ENCODE peak calls at places on chromosomes 6 and 20, in nine cellular contexts. V, I, M, W, S, J, G, H and E are unnamed samples. For H3K9me3, the result is how much of the 10 kb centered on the place peaks cover.

GRCh38 chr6:1313755-1314503 is 2.0 kb downstream of the FOXQ1 start:
- DNase-seq in V (peak), I (peak), M (no peak), W (no peak), S (no peak), J (no peak), G (no peak), H (no peak), E (no peak)

GRCh38 chr20:42901689-42902518 is 287.8 kb downstream of the PTPRT start:
- DNase-seq in V (peak), I (peak), M (no peak), W (no peak), S (no peak), J (peak), G (no peak), H (no peak), E (no peak)

GRCh38 chr20:2658414-2659354 is 5.3 kb downstream of the IDH3B start:
- DNase-seq in V (no peak), I (no peak), M (peak), W (peak), S (no peak), J (no peak), G (peak), H (no peak), E (peak)

GRCh38 chr20:39038047-39038446 is 75.9 kb downstream of the DHX35 start:
- DNase-seq in V (no peak), I (no peak), M (no peak), W (no peak), S (no peak), J (no peak), G (no peak), H (no peak), E (no peak)

GRCh38 chr6:25229671-25230321 is 49.4 kb upstream of the CARMIL1 start:
- DNase-seq in V (no peak), I (no peak), M (no peak), W (no peak), S (no peak), J (no peak), G (no peak), H (peak), E (no peak)

GRCh38 chr6:45714795-45715507 is 300.7 kb downstream of the CLIC5 start:
- DNase-seq in V (peak), I (peak), M (peak), W (peak), S (peak), J (peak), G (peak), H (peak), E (peak)

GRCh38 chr6:20454201-20454824 is 52.6 kb downstream of the E2F3 start:
- DNase-seq in V (peak), I (no peak), M (peak), W (no peak), S (no peak), J (no peak), G (no peak), H (no peak), E (no peak)

GRCh38 chr20:48265791-48266190 is 480.5 kb upstream of the SULF2 start:
- DNase-seq in V (no peak), I (no peak), M (no peak), W (no peak), S (no peak), J (no peak), G (no peak), H (no peak), E (no peak)

GRCh38 chr20:934186-934840 is 18.2 kb upstream of the ANGPT4 start:
- DNase-seq in V (no peak), I (no peak), M (no peak), W (no peak), S (no peak), J (no peak), G (no peak), H (no peak), E (no peak)

GRCh38 chr6:26401389-26401986 is 587 bp upstream of the BTN3A1 start:
- DNase-seq in V (no peak), I (no peak), M (no peak), W (no peak), S (no peak), J (no peak), G (no peak), H (no peak), E (no peak)

GRCh38 chr6:42448906-42449659 is 2.6 kb downstream of the TRERF1 start:
- DNase-seq in V (no peak), I (no peak), M (no peak), W (no peak), S (no peak), J (no peak), G (no peak), H (no peak), E (no peak)
- H3K4me3 ChIP-seq in V (peak), I (no peak), M (no peak), W (no peak), S (no peak), J (no peak), G (no peak), H (peak), E (no peak)

GRCh38 chr6:9851541-9852380 is 563.1 kb downstream of the TFAP2A start:
- DNase-seq in V (peak), I (no peak), M (no peak), W (no peak), S (no peak), J (no peak), G (peak), H (peak), E (peak)
- H3K9me3 ChIP-seq in V (under half), I (under half), M (under half), W (under half), S (under half), J (under half), G (under half), H (under half), E (under half)

GRCh38 chr6:168385858-168386735 is 54.9 kb upstream of the SMOC2 start:
- DNase-seq in V (no peak), I (no peak), M (no peak), W (no peak), S (no peak), J (no peak), G (no peak), H (no peak), E (no peak)
- H3K4me3 ChIP-seq in V (no peak), I (no peak), M (no peak), W (no peak), S (no peak), J (no peak), G (no peak), H (no peak), E (no peak)

DNA sequence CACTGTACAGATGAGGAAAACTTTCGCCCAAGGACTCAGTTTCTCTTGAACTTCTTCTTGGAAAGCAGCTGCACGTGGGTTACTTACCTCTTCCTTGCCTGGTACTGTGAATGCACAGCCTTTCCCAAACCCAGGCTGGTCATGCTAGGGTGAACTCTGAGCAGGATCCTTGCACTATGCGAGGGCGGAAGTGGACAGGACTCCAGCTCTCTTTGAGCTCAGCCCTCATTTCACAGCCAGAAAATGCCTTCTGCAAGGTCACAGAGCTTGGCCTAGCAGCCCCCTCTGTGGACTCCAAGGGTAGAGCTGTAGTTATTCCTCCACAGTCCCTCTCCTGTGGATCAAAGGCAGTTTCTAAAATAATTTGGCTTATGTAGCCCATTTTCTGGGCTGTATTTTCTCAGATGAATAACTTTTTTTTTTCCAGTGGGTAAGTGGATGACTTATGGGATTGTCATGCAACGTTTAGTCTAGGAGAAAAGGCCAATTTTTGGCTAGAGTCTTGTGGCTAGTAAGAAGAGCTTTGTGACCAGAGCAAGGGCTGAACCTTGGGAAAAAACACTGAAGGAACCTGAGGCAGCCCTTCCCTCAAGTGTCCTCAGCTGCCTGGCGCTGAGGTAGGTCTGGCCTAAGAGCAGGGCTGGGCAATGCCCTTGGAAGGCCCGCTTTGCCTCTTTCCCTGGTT is 172.7 kb downstream of the SCP2D1 start:
- DNase-seq in V (no peak), I (no peak), M (no peak), W (no peak), S (no peak), J (peak), G (no peak), H (no peak), E (no peak)
- H3K9me3 ChIP-seq in V (under half), I (under half), M (under half), W (under half), S (under half), J (under half), G (under half), H (under half), E (under half)

DNA sequence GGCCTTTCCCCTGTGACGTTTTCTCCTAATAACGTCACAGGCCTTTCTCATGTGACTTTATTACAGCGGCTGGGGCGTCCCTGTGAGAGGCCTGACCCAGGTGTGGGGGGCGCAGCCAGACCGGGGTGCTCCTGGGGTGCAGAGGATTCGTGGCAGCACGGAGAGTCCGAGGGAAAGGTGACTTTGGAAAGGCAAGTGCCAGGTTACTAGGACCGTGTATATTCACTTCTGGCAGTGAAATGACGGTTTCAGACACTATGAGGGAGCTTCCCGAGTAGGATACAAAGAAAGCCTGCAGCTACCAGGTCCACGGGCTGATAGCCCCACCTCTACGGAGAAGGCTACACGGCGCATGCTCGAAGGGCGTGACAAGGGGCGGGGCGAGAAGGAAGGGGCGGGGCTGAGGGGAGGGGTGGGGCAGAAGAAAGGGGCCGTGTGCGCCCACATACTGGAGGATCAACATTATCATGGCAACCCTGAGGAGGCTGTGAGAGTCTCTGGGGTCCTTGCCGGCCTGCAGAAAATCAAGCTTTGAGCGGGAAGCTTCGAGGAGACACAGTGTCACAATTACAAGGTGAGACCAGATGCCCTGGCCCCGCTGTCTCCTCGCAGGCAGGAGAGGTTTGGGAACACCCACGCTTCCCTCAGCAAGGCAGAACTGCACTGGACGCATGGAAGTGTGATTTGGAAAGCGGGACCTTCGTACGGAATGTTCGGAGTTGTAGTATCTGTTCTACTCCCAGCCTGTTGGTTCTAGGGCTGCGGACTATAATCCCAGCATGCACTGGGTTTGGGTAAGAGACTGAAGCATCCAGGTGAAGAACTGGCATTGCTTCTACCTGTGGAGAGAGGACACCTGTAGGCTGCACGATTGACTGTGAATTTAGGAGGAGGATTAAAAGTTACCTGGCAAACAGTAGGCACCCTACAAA is 54.4 kb upstream of the ZNF337 start:
- DNase-seq in V (no peak), I (peak), M (peak), W (no peak), S (no peak), J (peak), G (peak), H (peak), E (no peak)
- H3K4me3 ChIP-seq in V (no peak), I (no peak), M (no peak), W (no peak), S (peak), J (no peak), G (peak), H (peak), E (no peak)

GRCh38 chr6:167685654-167686053 is 141.1 kb upstream of the AFDN start:
- DNase-seq in V (no peak), I (no peak), M (no peak), W (no peak), S (no peak), J (no peak), G (no peak), H (no peak), E (no peak)

GRCh38 chr6:167682125-167682524 is 144.6 kb upstream of the AFDN start:
- DNase-seq in V (no peak), I (no peak), M (no peak), W (no peak), S (no peak), J (no peak), G (no peak), H (no peak), E (no peak)

GRCh38 chr6:167682546-167683027 is 144.1 kb upstream of the AFDN start:
- DNase-seq in V (no peak), I (no peak), M (no peak), W (no peak), S (no peak), J (no peak), G (no peak), H (no peak), E (no peak)

GRCh38 chr6:167684276-167685104 is 142.2 kb upstream of the AFDN start:
- DNase-seq in V (no peak), I (no peak), M (no peak), W (no peak), S (no peak), J (no peak), G (no peak), H (no peak), E (no peak)

GRCh38 chr6:167683028-167683862 is 143.5 kb upstream of the AFDN start:
- DNase-seq in V (peak), I (peak), M (no peak), W (no peak), S (peak), J (peak), G (peak), H (peak), E (peak)
- H3K9me3 ChIP-seq in V (under half), I (under half), M (under half), W (under half), S (under half), J (under half), G (under half), H (under half), E (under half)

GRCh38 chr20:35929301-35929700 is 25.0 kb downstream of the SCAND1 start:
- DNase-seq in V (no peak), I (no peak), M (no peak), W (no peak), S (no peak), J (no peak), G (no peak), H (no peak), E (no peak)

GRCh38 chr20:35939264-35939663 is 15.0 kb downstream of the SCAND1 start:
- DNase-seq in V (no peak), I (no peak), M (no peak), W (no peak), S (no peak), J (no peak), G (no peak), H (peak), E (no peak)

GRCh38 chr20:35934050-35934449 is 20.3 kb downstream of the SCAND1 start:
- DNase-seq in V (no peak), I (no peak), M (no peak), W (no peak), S (no peak), J (no peak), G (no peak), H (no peak), E (no peak)
- H3K4me3 ChIP-seq in V (no peak), I (no peak), M (no peak), W (no peak), S (no peak), J (no peak), G (no peak), H (no peak), E (no peak)

GRCh38 chr6:42335896-42336295 is 115.8 kb downstream of the TRERF1 start:
- DNase-seq in V (no peak), I (no peak), M (no peak), W (no peak), S (no peak), J (no peak), G (no peak), H (no peak), E (no peak)

GRCh38 chr6:42331019-42331418 is 113.4 kb upstream of the MRPS10 start:
- DNase-seq in V (no peak), I (no peak), M (no peak), W (no peak), S (no peak), J (no peak), G (no peak), H (no peak), E (no peak)

GRCh38 chr6:42334870-42335269 is 116.9 kb downstream of the TRERF1 start:
- DNase-seq in V (no peak), I (no peak), M (no peak), W (no peak), S (no peak), J (no peak), G (no peak), H (no peak), E (no peak)

GRCh38 chr6:42333622-42334021 is 116.0 kb upstream of the MRPS10 start:
- DNase-seq in V (no peak), I (no peak), M (no peak), W (no peak), S (no peak), J (no peak), G (no peak), H (no peak), E (no peak)

GRCh38 chr6:42332916-42333315 is 115.3 kb upstream of the MRPS10 start:
- DNase-seq in V (no peak), I (no peak), M (no peak), W (no peak), S (no peak), J (no peak), G (no peak), H (no peak), E (no peak)
- H3K9me3 ChIP-seq in V (under half), I (under half), M (under half), W (under half), S (under half), J (under half), G (under half), H (under half), E (under half)

DNA sequence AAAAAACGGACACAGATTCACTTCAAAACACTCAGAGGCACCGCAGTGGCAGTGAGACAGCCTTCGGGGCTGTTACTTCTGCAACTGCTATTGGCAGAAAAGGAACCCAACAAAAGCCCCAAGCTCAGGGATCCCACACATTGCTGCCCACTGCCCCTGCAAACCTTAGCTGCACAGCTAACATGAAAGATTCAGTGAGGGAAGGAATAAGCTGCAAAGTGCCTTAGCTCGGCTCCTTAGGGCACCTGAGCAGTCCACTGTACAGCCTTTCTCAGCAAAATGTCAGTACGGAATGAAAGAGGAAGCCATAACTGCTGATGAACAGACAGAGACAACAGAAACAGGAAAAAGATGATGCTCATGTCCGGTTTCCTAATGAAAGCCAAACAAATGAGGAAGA is 179.8 kb upstream of the SHLD1 start:
- DNase-seq in V (no peak), I (no peak), M (no peak), W (no peak), S (no peak), J (no peak), G (no peak), H (no peak), E (no peak)
- H3K4me3 ChIP-seq in V (no peak), I (no peak), M (no peak), W (no peak), S (no peak), J (no peak), G (no peak), H (no peak), E (no peak)

GRCh38 chr6:4820704-4821276 is 44.6 kb downstream of the CDYL start:
- DNase-seq in V (no peak), I (no peak), M (no peak), W (no peak), S (no peak), J (no peak), G (no peak), H (peak), E (no peak)
- H3K9me3 ChIP-seq in V (under half), I (under half), M (under half), W (under half), S (under half), J (under half), G (under half), H (under half), E (under half)